ENCODE peak calls at places on chromosomes 6 and 20, in ten cellular contexts. One of them, this sample, is unnamed.

GRCh38 chr20:55615818-55616217 is 389.5 kb downstream of the CBLN4 start:
- DNase-seq in DND-41: no peak
- DNase-seq in CD4-positive, alpha-beta memory T cell: no peak
- DNase-seq in coronary artery: no peak
- DNase-seq in AG04449: no peak
- DNase-seq in thoracic aorta: no peak
- DNase-seq in A549: no peak
- DNase-seq in fibroblast of lung: no peak
- DNase-seq in GM12864: no peak
- DNase-seq in AG10803: no peak
- DNase-seq in this sample: no peak

GRCh38 chr6:129138739-129139405 is 255.9 kb downstream of the LAMA2 start:
- DNase-seq in thoracic aorta: no peak
- DNase-seq in DND-41: no peak
- DNase-seq in A549: no peak
- DNase-seq in AG10803: no peak
- DNase-seq in AG04449: no peak
- DNase-seq in fibroblast of lung: no peak
- DNase-seq in GM12864: no peak
- DNase-seq in coronary artery: no peak
- DNase-seq in CD4-positive, alpha-beta memory T cell: no peak
- DNase-seq in this sample: no peak

GRCh38 chr20:20528896-20529295 is 161.0 kb downstream of the INSM1 start:
- DNase-seq in GM12864: no peak
- DNase-seq in AG10803: no peak
- DNase-seq in coronary artery: no peak
- DNase-seq in thoracic aorta: no peak
- DNase-seq in CD4-positive, alpha-beta memory T cell: no peak
- DNase-seq in fibroblast of lung: no peak
- DNase-seq in A549: no peak
- DNase-seq in DND-41: no peak
- DNase-seq in AG04449: no peak
- DNase-seq in this sample: no peak

GRCh38 chr20:62239278-62239879 is 1.1 kb downstream of the OSBPL2 start:
- DNase-seq in coronary artery: no peak
- DNase-seq in AG04449: no peak
- DNase-seq in fibroblast of lung: no peak
- DNase-seq in GM12864: no peak
- DNase-seq in thoracic aorta: no peak
- DNase-seq in CD4-positive, alpha-beta memory T cell: no peak
- DNase-seq in AG10803: peak; percentile 20
- DNase-seq in A549: no peak
- DNase-seq in DND-41: no peak
- DNase-seq in this sample: peak; percentile 23

GRCh38 chr20:61437280-61438206 is 185.5 kb downstream of the CDH4 start:
- DNase-seq in A549: no peak
- DNase-seq in coronary artery: no peak
- DNase-seq in AG10803: peak; percentile 64
- DNase-seq in AG04449: peak; percentile 78
- DNase-seq in fibroblast of lung: peak; percentile 95
- DNase-seq in DND-41: no peak
- DNase-seq in CD4-positive, alpha-beta memory T cell: no peak
- DNase-seq in GM12864: no peak
- DNase-seq in thoracic aorta: no peak
- DNase-seq in this sample: peak; percentile 28

GRCh38 chr20:51529027-51529749 is 13.3 kb downstream of the NFATC2 start:
- DNase-seq in CD4-positive, alpha-beta memory T cell: peak; percentile 29
- DNase-seq in A549: no peak
- DNase-seq in coronary artery: no peak
- DNase-seq in thoracic aorta: no peak
- DNase-seq in GM12864: no peak
- DNase-seq in DND-41: no peak
- DNase-seq in fibroblast of lung: peak; percentile 56
- DNase-seq in AG10803: peak; percentile 87
- DNase-seq in AG04449: no peak
- DNase-seq in this sample: peak; percentile 43

GRCh38 chr6:29696147-29697129 is 15.5 kb upstream of the ZFP57 start:
- DNase-seq in fibroblast of lung: no peak
- DNase-seq in GM12864: no peak
- DNase-seq in AG10803: no peak
- DNase-seq in AG04449: no peak
- DNase-seq in coronary artery: no peak
- DNase-seq in CD4-positive, alpha-beta memory T cell: no peak
- DNase-seq in thoracic aorta: no peak
- DNase-seq in DND-41: no peak
- DNase-seq in A549: peak; percentile 20
- DNase-seq in this sample: peak; percentile 5

GRCh38 chr6:7108196-7108963 is 619 bp downstream of the RREB1 start:
- DNase-seq in A549: peak; percentile 25
- DNase-seq in GM12864: no peak
- DNase-seq in thoracic aorta: no peak
- DNase-seq in coronary artery: peak; percentile 81
- DNase-seq in AG04449: no peak
- DNase-seq in DND-41: peak; percentile 58
- DNase-seq in fibroblast of lung: peak; percentile 62
- DNase-seq in AG10803: peak; percentile 57
- DNase-seq in CD4-positive, alpha-beta memory T cell: peak; percentile 44
- DNase-seq in this sample: peak; percentile 48

GRCh38 chr20:723756-724155 is 44.5 kb downstream of the SLC52A3 start:
- DNase-seq in coronary artery: no peak
- DNase-seq in CD4-positive, alpha-beta memory T cell: no peak
- DNase-seq in AG10803: no peak
- DNase-seq in GM12864: no peak
- DNase-seq in AG04449: no peak
- DNase-seq in A549: no peak
- DNase-seq in fibroblast of lung: no peak
- DNase-seq in thoracic aorta: no peak
- DNase-seq in DND-41: no peak
- DNase-seq in this sample: no peak

GRCh38 chr20:50630578-50631263 is 60.6 kb downstream of the RIPOR3 start:
- DNase-seq in GM12864: no peak
- DNase-seq in DND-41: no peak
- DNase-seq in thoracic aorta: no peak
- DNase-seq in AG04449: no peak
- DNase-seq in A549: no peak
- DNase-seq in AG10803: no peak
- DNase-seq in CD4-positive, alpha-beta memory T cell: no peak
- DNase-seq in fibroblast of lung: no peak
- DNase-seq in coronary artery: no peak
- DNase-seq in this sample: no peak

GRCh38 chr6:5085638-5086293 is 625 bp downstream of the PPP1R3G start:
- DNase-seq in AG10803: peak; percentile 36
- DNase-seq in thoracic aorta: no peak
- DNase-seq in DND-41: no peak
- DNase-seq in A549: no peak
- DNase-seq in GM12864: no peak
- DNase-seq in AG04449: no peak
- DNase-seq in fibroblast of lung: peak; percentile 56
- DNase-seq in coronary artery: no peak
- DNase-seq in CD4-positive, alpha-beta memory T cell: no peak
- DNase-seq in this sample: peak; percentile 76

GRCh38 chr20:37866051-37866450 is 36.9 kb upstream of the VSTM2L start:
- DNase-seq in coronary artery: no peak
- DNase-seq in A549: no peak
- DNase-seq in fibroblast of lung: no peak
- DNase-seq in DND-41: no peak
- DNase-seq in CD4-positive, alpha-beta memory T cell: no peak
- DNase-seq in thoracic aorta: no peak
- DNase-seq in GM12864: no peak
- DNase-seq in AG04449: no peak
- DNase-seq in AG10803: no peak
- DNase-seq in this sample: no peak

GRCh38 chr20:32830437-32830836 is 10.7 kb downstream of the MAPRE1 start:
- DNase-seq in AG04449: no peak
- DNase-seq in fibroblast of lung: peak; percentile 41
- DNase-seq in GM12864: no peak
- DNase-seq in A549: no peak
- DNase-seq in coronary artery: no peak
- DNase-seq in thoracic aorta: no peak
- DNase-seq in CD4-positive, alpha-beta memory T cell: no peak
- DNase-seq in AG10803: peak; percentile 48
- DNase-seq in DND-41: no peak
- DNase-seq in this sample: peak; percentile 71

GRCh38 chr6:2877057-2877882 is 25.8 kb downstream of the SERPINB9 start:
- DNase-seq in DND-41: no peak
- DNase-seq in thoracic aorta: no peak
- DNase-seq in A549: peak; percentile 43
- DNase-seq in AG04449: no peak
- DNase-seq in CD4-positive, alpha-beta memory T cell: no peak
- DNase-seq in AG10803: peak; percentile 34
- DNase-seq in coronary artery: no peak
- DNase-seq in fibroblast of lung: peak; percentile 35
- DNase-seq in GM12864: no peak
- DNase-seq in this sample: peak; percentile 59

GRCh38 chr6:2875840-2876207 is 27.3 kb downstream of the SERPINB9 start:
- DNase-seq in coronary artery: no peak
- DNase-seq in A549: no peak
- DNase-seq in DND-41: no peak
- DNase-seq in AG10803: no peak
- DNase-seq in fibroblast of lung: no peak
- DNase-seq in thoracic aorta: no peak
- DNase-seq in CD4-positive, alpha-beta memory T cell: peak; percentile 51
- DNase-seq in GM12864: no peak
- DNase-seq in AG04449: no peak
- DNase-seq in this sample: peak; percentile 27

GRCh38 chr6:2876210-2877056 is 26.7 kb downstream of the SERPINB9 start:
- DNase-seq in A549: peak; percentile 74
- DNase-seq in thoracic aorta: no peak
- DNase-seq in CD4-positive, alpha-beta memory T cell: no peak
- DNase-seq in fibroblast of lung: peak; percentile 90
- DNase-seq in coronary artery: peak; percentile 84
- DNase-seq in AG10803: peak; percentile 87
- DNase-seq in DND-41: no peak
- DNase-seq in GM12864: no peak
- DNase-seq in AG04449: peak; percentile 4
- DNase-seq in this sample: peak; percentile 89

GRCh38 chr6:2881358-2881885 is 21.7 kb downstream of the SERPINB9 start:
- DNase-seq in fibroblast of lung: no peak
- DNase-seq in AG04449: no peak
- DNase-seq in A549: no peak
- DNase-seq in AG10803: no peak
- DNase-seq in DND-41: no peak
- DNase-seq in thoracic aorta: no peak
- DNase-seq in GM12864: no peak
- DNase-seq in CD4-positive, alpha-beta memory T cell: no peak
- DNase-seq in coronary artery: no peak
- DNase-seq in this sample: no peak

GRCh38 chr6:2877960-2878359 is 25.1 kb downstream of the SERPINB9 start:
- DNase-seq in AG10803: no peak
- DNase-seq in GM12864: no peak
- DNase-seq in DND-41: no peak
- DNase-seq in thoracic aorta: no peak
- DNase-seq in CD4-positive, alpha-beta memory T cell: peak; percentile 59
- DNase-seq in A549: no peak
- DNase-seq in AG04449: no peak
- DNase-seq in coronary artery: no peak
- DNase-seq in fibroblast of lung: no peak
- DNase-seq in this sample: no peak
- H3K4me3 ChIP-seq in AG10803: no peak overlapping the region
- H3K4me3 ChIP-seq in GM12864: no peak overlapping the region
- H3K4me3 ChIP-seq in DND-41: no peak overlapping the region
- H3K4me3 ChIP-seq in thoracic aorta: no peak overlapping the region
- H3K4me3 ChIP-seq in CD4-positive, alpha-beta memory T cell: peak overlapping the region; percentile 6
- H3K4me3 ChIP-seq in A549: no peak overlapping the region
- H3K4me3 ChIP-seq in AG04449: no peak overlapping the region
- H3K4me3 ChIP-seq in coronary artery: no peak overlapping the region
- H3K4me3 ChIP-seq in fibroblast of lung: no peak overlapping the region
- H3K4me3 ChIP-seq in this sample: no peak overlapping the region

GRCh38 chr6:101001012-101001411 is 119.9 kb upstream of the ASCC3 start:
- DNase-seq in thoracic aorta: no peak
- DNase-seq in coronary artery: no peak
- DNase-seq in A549: no peak
- DNase-seq in GM12864: no peak
- DNase-seq in AG04449: no peak
- DNase-seq in AG10803: no peak
- DNase-seq in DND-41: no peak
- DNase-seq in fibroblast of lung: no peak
- DNase-seq in CD4-positive, alpha-beta memory T cell: no peak
- DNase-seq in this sample: no peak
- H3K4me3 ChIP-seq in thoracic aorta: no peak overlapping the region
- H3K4me3 ChIP-seq in coronary artery: no peak overlapping the region
- H3K4me3 ChIP-seq in A549: no peak overlapping the region
- H3K4me3 ChIP-seq in GM12864: no peak overlapping the region
- H3K4me3 ChIP-seq in AG04449: no peak overlapping the region
- H3K4me3 ChIP-seq in AG10803: no peak overlapping the region
- H3K4me3 ChIP-seq in DND-41: no peak overlapping the region
- H3K4me3 ChIP-seq in fibroblast of lung: no peak overlapping the region
- H3K4me3 ChIP-seq in CD4-positive, alpha-beta memory T cell: no peak overlapping the region
- H3K4me3 ChIP-seq in this sample: no peak overlapping the region

DNA sequence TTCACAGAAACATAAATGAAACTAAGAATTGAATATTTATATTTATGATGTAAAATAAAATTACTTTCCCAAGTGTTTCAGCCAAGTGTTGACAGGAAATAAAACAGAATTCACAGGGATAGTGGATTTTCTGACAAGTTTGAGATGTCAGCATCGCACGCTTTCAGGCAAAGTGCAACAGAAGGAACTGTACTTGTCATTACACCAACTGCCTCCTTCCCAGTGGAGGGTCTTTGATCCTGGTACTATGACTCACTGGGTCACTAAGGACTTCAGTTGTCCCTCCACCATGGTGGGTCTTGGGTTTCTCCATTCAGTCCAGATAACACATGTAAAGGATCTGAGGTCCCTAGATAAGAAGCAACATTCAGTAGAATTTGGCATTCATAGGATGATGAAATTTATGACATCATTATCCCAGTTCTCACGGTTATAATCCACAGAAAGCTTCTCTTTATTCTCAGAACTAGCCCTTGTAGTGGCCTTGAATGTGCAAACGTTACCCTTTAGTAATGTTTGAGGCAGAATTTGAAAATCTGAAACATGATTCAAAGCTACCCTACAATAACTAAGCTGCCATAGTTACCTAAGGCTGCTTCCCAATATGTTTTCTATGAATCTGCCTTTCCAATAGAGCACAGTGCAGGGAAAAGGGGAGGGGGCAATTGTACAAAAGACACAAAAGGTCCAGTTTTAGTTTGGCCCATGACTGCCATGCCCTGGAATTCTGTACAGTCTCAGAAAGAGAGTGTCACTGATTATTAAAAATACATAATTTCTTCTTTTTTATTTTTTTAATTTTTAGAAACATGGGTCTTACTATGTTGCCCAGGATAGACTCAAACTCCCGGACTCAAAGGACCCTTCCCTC is 3.7 kb upstream of the TNFAIP3 start:
- DNase-seq in AG04449: no peak
- DNase-seq in AG10803: no peak
- DNase-seq in DND-41: no peak
- DNase-seq in CD4-positive, alpha-beta memory T cell: no peak
- DNase-seq in thoracic aorta: no peak
- DNase-seq in fibroblast of lung: no peak
- DNase-seq in GM12864: no peak
- DNase-seq in A549: no peak
- DNase-seq in coronary artery: no peak
- DNase-seq in this sample: no peak
- H3K4me3 ChIP-seq in AG04449: no peak overlapping the region
- H3K4me3 ChIP-seq in AG10803: no peak overlapping the region
- H3K4me3 ChIP-seq in DND-41: no peak overlapping the region
- H3K4me3 ChIP-seq in CD4-positive, alpha-beta memory T cell: no peak overlapping the region
- H3K4me3 ChIP-seq in thoracic aorta: no peak overlapping the region
- H3K4me3 ChIP-seq in fibroblast of lung: no peak overlapping the region
- H3K4me3 ChIP-seq in GM12864: no peak overlapping the region
- H3K4me3 ChIP-seq in A549: no peak overlapping the region
- H3K4me3 ChIP-seq in coronary artery: no peak overlapping the region
- H3K4me3 ChIP-seq in this sample: no peak overlapping the region

GRCh38 chr6:72324591-72324990 is 297.3 kb upstream of the KCNQ5 start:
- DNase-seq in AG10803: peak; percentile 23
- DNase-seq in AG04449: no peak
- DNase-seq in thoracic aorta: no peak
- DNase-seq in CD4-positive, alpha-beta memory T cell: no peak
- DNase-seq in GM12864: no peak
- DNase-seq in coronary artery: no peak
- DNase-seq in A549: no peak
- DNase-seq in fibroblast of lung: no peak
- DNase-seq in DND-41: no peak
- DNase-seq in this sample: no peak
- H3K4me3 ChIP-seq in AG10803: no peak overlapping the region
- H3K4me3 ChIP-seq in AG04449: no peak overlapping the region
- H3K4me3 ChIP-seq in thoracic aorta: no peak overlapping the region
- H3K4me3 ChIP-seq in CD4-positive, alpha-beta memory T cell: no peak overlapping the region
- H3K4me3 ChIP-seq in GM12864: no peak overlapping the region
- H3K4me3 ChIP-seq in coronary artery: no peak overlapping the region
- H3K4me3 ChIP-seq in A549: no peak overlapping the region
- H3K4me3 ChIP-seq in fibroblast of lung: no peak overlapping the region
- H3K4me3 ChIP-seq in DND-41: no peak overlapping the region
- H3K4me3 ChIP-seq in this sample: no peak overlapping the region

This sample was measured in foreskin fibroblast.